ENCODE peak calls at places on chromosome 1, in five cellular contexts. A is HCEC 1CT, C is ACHN, K is mucosa of descending colon, J is AG04450. X is an unnamed sample.

GRCh38 chr1:5951846-5952410 is 40.3 kb downstream of the NPHP4 start:
- DNase-seq in A (no peak), C (no peak), K (no peak), J (no peak), X (no peak)

GRCh38 chr1:176989754-176990153 is 174.8 kb downstream of the ASTN1 start:
- DNase-seq in A (no peak), C (no peak), K (no peak), J (no peak), X (no peak)

GRCh38 chr1:185860316-185860715 is 126.1 kb downstream of the HMCN1 start:
- DNase-seq in A (no peak), C (no peak), K (no peak), J (no peak), X (peak)

GRCh38 chr1:222654849-222655248 is 37.0 kb downstream of the MIA3 start:
- DNase-seq in A (no peak), C (no peak), K (peak), J (no peak), X (peak)

GRCh38 chr1:242770366-242770765 is 245.9 kb upstream of the PLD5 start:
- DNase-seq in A (no peak), C (no peak), K (no peak), J (no peak), X (no peak)

GRCh38 chr1:59674605-59675004 is 140.1 kb upstream of the HOOK1 start:
- DNase-seq in A (peak), C (no peak), K (no peak), J (no peak), X (no peak)

GRCh38 chr1:154867841-154868610 is 2.1 kb downstream of the KCNN3 start:
- DNase-seq in A (no peak), C (no peak), K (no peak), J (no peak), X (no peak)

GRCh38 chr1:50917128-50917795 is 42.8 kb downstream of the FAF1 start:
- DNase-seq in A (no peak), C (no peak), K (no peak), J (no peak), X (no peak)

GRCh38 chr1:212950243-212951057 is at the start of gene VASH2:
- DNase-seq in A (peak), C (peak), K (peak), J (no peak), X (peak)

GRCh38 chr1:116352349-116352813 is 20.7 kb upstream of the ATP1A1 start:
- DNase-seq in A (no peak), C (no peak), K (no peak), J (no peak), X (no peak)

GRCh38 chr1:168341576-168341975 is 60.9 kb downstream of the TBX19 start:
- DNase-seq in A (no peak), C (no peak), K (no peak), J (no peak), X (peak)

GRCh38 chr1:154344977-154345837 is 19.9 kb downstream of the ATP8B2 start:
- DNase-seq in A (peak), C (peak), K (peak), J (no peak), X (peak)

GRCh38 chr1:17582124-17582768 is 42.7 kb downstream of the ARHGEF10L start:
- DNase-seq in A (no peak), C (no peak), K (no peak), J (no peak), X (no peak)

GRCh38 chr1:171140466-171140865 is 44.6 kb upstream of the FMO2 start:
- DNase-seq in A (no peak), C (no peak), K (no peak), J (no peak), X (no peak)

GRCh38 chr1:62327360-62328051 is 8.3 kb upstream of the KANK4 start:
- DNase-seq in A (no peak), C (no peak), K (no peak), J (no peak), X (no peak)

GRCh38 chr1:160251687-160252526 is 10.4 kb downstream of the DCAF8 start:
- DNase-seq in A (peak), C (peak), K (no peak), J (peak), X (peak)

GRCh38 chr1:15411593-15412487 is 2.2 kb downstream of the EFHD2 start:
- DNase-seq in A (peak), C (no peak), K (peak), J (no peak), X (no peak)

GRCh38 chr1:183484254-183484653 is 12.0 kb downstream of the SMG7 start:
- DNase-seq in A (no peak), C (peak), K (no peak), J (no peak), X (no peak)

GRCh38 chr1:88680446-88680845 is 3.6 kb upstream of the PKN2 start:
- DNase-seq in A (peak), C (no peak), K (no peak), J (no peak), X (no peak)

GRCh38 chr1:2349821-2350220 is 41.5 kb downstream of the MORN1 start:
- DNase-seq in A (no peak), C (no peak), K (no peak), J (no peak), X (no peak)

GRCh38 chr1:17232759-17233661 is 15.9 kb upstream of the PADI3 start:
- DNase-seq in A (peak), C (peak), K (no peak), J (peak), X (peak)

GRCh38 chr1:56584910-56585528 is 5.7 kb upstream of the PLPP3 start:
- DNase-seq in A (peak), C (peak), K (no peak), J (peak), X (peak)

GRCh38 chr1:42620307-42620706 is 37.9 kb upstream of the PPIH start:
- DNase-seq in A (no peak), C (no peak), K (no peak), J (no peak), X (no peak)

GRCh38 chr1:240329443-240329842 is 237.8 kb downstream of the FMN2 start:
- DNase-seq in A (no peak), C (no peak), K (no peak), J (no peak), X (no peak)

GRCh38 chr1:246161626-246162025 is 345.5 kb downstream of the SMYD3 start:
- DNase-seq in A (peak), C (no peak), K (no peak), J (peak), X (peak)

GRCh38 chr1:81780705-81781454 is 19.9 kb upstream of the ADGRL2 start:
- DNase-seq in A (no peak), C (no peak), K (no peak), J (no peak), X (no peak)

GRCh38 chr1:81547261-81547911 is 253.3 kb upstream of the ADGRL2 start:
- DNase-seq in A (no peak), C (no peak), K (no peak), J (no peak), X (no peak)

GRCh38 chr1:182889997-182890396 is 50.9 kb downstream of the DHX9 start:
- DNase-seq in A (no peak), C (no peak), K (no peak), J (no peak), X (no peak)

GRCh38 chr1:193356249-193356648 is 169.8 kb upstream of the B3GALT2 start:
- DNase-seq in A (no peak), C (no peak), K (no peak), J (no peak), X (no peak)